ENCODE peak calls at places on chromosomes 11 and 22, in ten cellular contexts. F is fibroblast of pulmonary artery; X is HTR-8/SVneo; Q is hippocampal formation; H is activated CD4-positive, alpha-beta T cell treated with anti-CD3 and anti-CD28 coated beads for 24 hours; T is NCI-H460; K is CMK; C is T1000; E is stimulated activated CD8-positive, alpha-beta memory T cell treated with anti-CD3 and anti-CD28 coated beads, Interleukin-7, amount 100 ng/mL, for 4 hours; P is nucleus accumbens. V is an unnamed sample.

GRCh38 chr11:9980931-9981330 is 313.1 kb downstream of the SBF2 start:
- DNase-seq in F (no peak), T (no peak), E (no peak), Q (no peak), C (no peak), P (no peak), K (no peak), H (no peak), X (no peak), V (no peak)

GRCh38 chr11:69253028-69253427 is 40.9 kb upstream of the MYEOV start:
- DNase-seq in T (no peak), E (no peak), K (no peak), H (no peak), C (peak; percentile 4), X (no peak), Q (no peak), F (peak; percentile 39), P (no peak), V (peak; percentile 49)

GRCh38 chr11:8365542-8365941 is 101.9 kb upstream of the LMO1 start:
- DNase-seq in E (no peak), P (no peak), C (no peak), H (no peak), Q (no peak), F (no peak), X (no peak), T (no peak), K (no peak), V (no peak)

GRCh38 chr11:61787928-61788491 is 4.4 kb downstream of the TMEM258 start:
- DNase-seq in X (peak; percentile 40), Q (peak; percentile 62), P (peak; percentile 15), T (peak; percentile 26), C (no peak), E (no peak), K (no peak), H (no peak), F (peak; percentile 82), V (no peak)

GRCh38 chr11:86955674-86956522 is 703 bp upstream of the FZD4 start:
- DNase-seq in K (no peak), H (peak; percentile 12), Q (peak; percentile 63), C (peak; percentile 53), F (peak; percentile 84), X (peak; percentile 85), P (peak; percentile 50), T (peak; percentile 86), E (no peak), V (peak; percentile 85)

GRCh38 chr11:80441821-80442220 is 1001.0 kb upstream of the TENM4 start:
- DNase-seq in K (no peak), E (no peak), T (no peak), C (no peak), P (no peak), Q (no peak), F (peak; percentile 5), H (no peak), X (no peak), V (no peak)

GRCh38 chr22:23073506-23074229 is 3.3 kb downstream of the GNAZ start:
- DNase-seq in P (no peak), F (no peak), H (no peak), E (no peak), C (no peak), K (no peak), X (no peak), T (no peak), Q (no peak), V (no peak)

GRCh38 chr11:103953797-103954495 is 82.5 kb upstream of the DDI1 start:
- DNase-seq in X (no peak), F (no peak), Q (no peak), C (no peak), T (no peak), P (no peak), E (no peak), K (no peak), H (no peak), V (no peak)